ENCODE peak calls at places on chromosomes 6 and 20, in four cellular contexts. L is HL-60, G is K562, B is GM12878. X is an unnamed sample.

GRCh38 chr20:21099653-21100589 is 6.2 kb downstream of the LINC00237 start:
- DNase-seq in L (peak), G (peak), B (no peak), X (peak)

GRCh38 chr6:14165091-14165490 is 47.5 kb downstream of the CD83 start:
- DNase-seq in L (no peak), G (no peak), B (no peak), X (no peak)

GRCh38 chr6:43702522-43703440 is 15.2 kb upstream of the MRPS18A start:
- DNase-seq in L (no peak), G (peak), B (no peak), X (no peak)

GRCh38 chr6:30935018-30935417 is 3.0 kb upstream of the SFTA2 start:
- DNase-seq in L (no peak), G (peak), B (no peak), X (no peak)

GRCh38 chr6:113600556-113601339 is 256.4 kb upstream of the MARCKS start:
- DNase-seq in L (peak), G (no peak), B (no peak), X (no peak)

GRCh38 chr20:10366898-10367419 is 67.1 kb downstream of the MKKS start:
- DNase-seq in L (no peak), G (no peak), B (no peak), X (no peak)

GRCh38 chr6:158783167-158783450 is 36.1 kb downstream of the EZR start:
- DNase-seq in L (no peak), G (no peak), B (no peak), X (no peak)

GRCh38 chr6:14665827-14666724 is 548.5 kb downstream of the CD83 start:
- DNase-seq in L (peak), G (peak), B (no peak), X (no peak)

GRCh38 chr20:11912664-11913415 is 4.9 kb upstream of the BTBD3 start:
- DNase-seq in L (no peak), G (no peak), B (no peak), X (no peak)

GRCh38 chr6:166903027-166903426 is 53.3 kb downstream of the RNASET2 start:
- DNase-seq in L (no peak), G (no peak), B (no peak), X (no peak)

GRCh38 chr6:166905013-166905412 is 51.3 kb downstream of the RNASET2 start:
- DNase-seq in L (no peak), G (no peak), B (no peak), X (no peak)

GRCh38 chr6:166903500-166903899 is 52.9 kb downstream of the RNASET2 start:
- DNase-seq in L (no peak), G (no peak), B (no peak), X (no peak)

GRCh38 chr6:166905505-166906134 is 50.7 kb downstream of the RNASET2 start:
- DNase-seq in L (no peak), G (no peak), B (no peak), X (no peak)

GRCh38 chr6:166904101-166904746 is 52.1 kb downstream of the RNASET2 start:
- DNase-seq in L (no peak), G (no peak), B (no peak), X (no peak)
- TF ChIP-seq SPI1 in L (no peak), G (no peak), B (no peak), X (no peak)

GRCh38 chr6:57242505-57242904 is 20.4 kb upstream of the RAB23 start:
- DNase-seq in L (no peak), G (no peak), B (no peak), X (no peak)
- TF ChIP-seq SPI1 in L (no peak), G (no peak), B (no peak), X (no peak)

GRCh38 chr20:47737923-47738322 is 47.4 kb downstream of the SULF2 start:
- DNase-seq in L (no peak), G (no peak), B (no peak), X (no peak)

GRCh38 chr20:47734870-47735269 is 50.4 kb downstream of the SULF2 start:
- DNase-seq in L (no peak), G (no peak), B (no peak), X (no peak)

GRCh38 chr20:47733892-47734291 is 51.4 kb downstream of the SULF2 start:
- DNase-seq in L (no peak), G (peak), B (no peak), X (no peak)

GRCh38 chr20:47736570-47737152 is 48.6 kb downstream of the SULF2 start:
- DNase-seq in L (no peak), G (no peak), B (no peak), X (no peak)

DNA sequence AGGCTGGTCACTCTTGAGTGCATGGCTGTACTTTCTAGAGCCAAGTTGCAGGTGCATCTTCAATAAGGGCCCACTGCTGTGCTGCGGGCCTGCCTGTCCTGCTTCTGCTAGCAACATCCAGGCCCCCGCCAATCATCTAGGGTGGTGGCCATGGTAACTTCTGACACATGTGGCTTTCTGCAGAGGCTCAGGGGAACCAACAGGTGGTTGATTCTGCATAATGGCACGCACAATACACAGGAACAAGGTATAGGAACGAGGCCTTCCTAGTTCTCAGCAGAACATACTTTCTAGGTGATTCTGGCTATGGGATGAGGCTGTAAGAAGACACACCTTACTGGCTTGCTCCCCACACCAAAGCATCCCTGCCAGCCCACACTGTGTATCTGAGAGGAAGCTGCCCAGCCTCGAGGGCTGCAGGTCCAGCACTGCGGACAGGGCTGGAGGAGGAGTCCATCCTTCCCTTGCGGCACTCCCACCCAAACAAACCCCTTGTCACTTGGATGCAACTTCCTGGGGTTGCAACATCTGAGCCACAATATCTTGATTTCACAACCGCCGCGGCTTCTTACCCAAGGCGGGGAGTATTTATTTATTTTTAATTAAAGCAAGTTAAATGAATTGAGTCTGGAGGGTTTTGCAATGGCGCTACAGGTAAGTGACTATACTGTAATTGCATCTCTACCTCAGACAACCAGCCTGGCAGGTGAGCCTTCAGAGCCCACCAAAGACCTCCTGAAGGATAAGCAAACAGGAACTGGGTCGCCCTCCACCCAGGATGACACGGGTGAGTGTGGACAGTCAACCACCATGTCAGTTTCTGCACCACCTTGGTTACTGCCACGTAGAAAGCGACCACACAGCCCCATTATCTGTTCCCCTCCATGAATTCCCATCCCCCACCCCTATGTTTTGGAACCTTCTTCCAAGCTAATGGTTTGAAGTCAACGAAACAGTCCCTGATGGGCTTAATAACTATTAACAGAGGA is 49.6 kb downstream of the SULF2 start:
- DNase-seq in L (peak), G (no peak), B (no peak), X (no peak)
- TF ChIP-seq SPI1 in L (peak), G (no peak), B (no peak), X (no peak)

DNA sequence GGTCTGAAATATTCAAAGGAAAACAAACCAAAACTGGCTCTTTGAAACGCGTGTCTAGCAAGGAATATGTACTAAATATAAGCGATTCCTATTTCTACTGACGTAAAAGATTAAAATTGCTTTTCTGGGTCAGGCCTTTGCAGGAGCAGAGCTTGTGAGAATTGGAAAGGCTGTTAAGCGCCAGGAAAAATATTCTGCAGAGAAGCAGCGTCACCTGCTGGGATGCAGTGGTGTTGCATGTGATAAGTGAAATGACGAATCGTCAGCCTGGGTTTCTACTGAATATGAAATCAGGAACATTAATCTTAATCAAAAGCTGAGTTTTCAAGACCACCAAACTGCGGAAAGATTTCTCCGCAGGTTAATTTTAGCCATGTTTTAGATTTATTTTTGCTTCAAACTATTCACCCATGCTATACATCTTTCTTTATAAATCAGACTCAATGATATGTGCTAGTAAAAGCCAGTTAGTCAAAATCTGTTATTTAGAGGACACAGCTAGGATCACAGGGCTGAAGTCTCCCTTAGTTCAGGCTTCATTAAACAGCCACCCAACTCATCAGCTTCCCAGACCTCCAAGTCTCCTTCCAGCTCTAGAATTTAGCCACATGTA is 67.4 kb downstream of the ALDH8A1 start:
- DNase-seq in L (peak), G (peak), B (no peak), X (no peak)
- TF ChIP-seq SPI1 in L (no peak), G (no peak), B (no peak), X (no peak)

GRCh38 chr6:169316651-169317050 is 63.0 kb upstream of the THBS2 start:
- DNase-seq in L (no peak), G (no peak), B (no peak), X (no peak)
- TF ChIP-seq SPI1 in L (no peak), G (no peak), B (no peak), X (no peak)

DNA sequence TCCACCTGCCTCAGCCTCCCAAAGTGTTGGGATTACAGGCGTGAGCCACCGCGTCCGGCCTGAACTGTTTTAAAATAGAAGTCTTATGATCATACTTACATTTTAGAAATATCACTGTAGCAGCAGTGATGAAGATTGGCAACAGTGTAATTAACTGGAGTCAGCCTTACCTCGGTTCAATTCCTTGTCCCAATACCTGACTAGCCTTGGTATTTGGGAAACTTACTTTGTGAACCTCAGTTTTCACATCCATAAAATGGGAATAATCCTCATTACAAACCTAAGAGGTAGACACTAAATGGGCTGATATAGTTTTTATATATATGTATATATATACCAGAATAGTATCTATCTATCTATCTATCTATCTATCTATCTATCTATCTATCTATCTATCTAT is 19.3 kb downstream of the PHF20 start:
- DNase-seq in L (no peak), G (no peak), B (no peak), X (no peak)
- TF ChIP-seq SPI1 in L (no peak), G (no peak), B (no peak), X (no peak)

GRCh38 chr6:130620338-130620781 is 206.8 kb upstream of the SMLR1 start:
- DNase-seq in L (no peak), G (no peak), B (no peak), X (no peak)
- TF ChIP-seq SPI1 in L (no peak), G (no peak), B (no peak), X (no peak)

GRCh38 chr6:16403831-16404230 is 165.4 kb downstream of the GMPR start:
- DNase-seq in L (no peak), G (no peak), B (no peak), X (no peak)
- TF ChIP-seq SPI1 in L (no peak), G (no peak), B (no peak), X (no peak)

GRCh38 chr20:43853174-43853803 is 61.4 kb upstream of the TOX2 start:
- DNase-seq in L (no peak), G (no peak), B (no peak), X (no peak)

GRCh38 chr20:43857127-43857526 is 57.5 kb upstream of the TOX2 start:
- DNase-seq in L (no peak), G (no peak), B (no peak), X (no peak)

GRCh38 chr20:43857932-43858331 is 56.7 kb upstream of the TOX2 start:
- DNase-seq in L (no peak), G (no peak), B (no peak), X (no peak)

GRCh38 chr20:43853918-43854317 is 60.7 kb upstream of the TOX2 start:
- DNase-seq in L (no peak), G (no peak), B (no peak), X (no peak)

GRCh38 chr20:43855803-43856202 is 58.8 kb upstream of the TOX2 start:
- DNase-seq in L (no peak), G (no peak), B (no peak), X (no peak)
- TF ChIP-seq SPI1 in L (no peak), G (no peak), B (no peak), X (no peak)

GRCh38 chr6:111721677-111722219 is 116.1 kb upstream of the TRAF3IP2 start:
- DNase-seq in L (no peak), G (peak), B (no peak), X (peak)
- TF ChIP-seq SPI1 in L (no peak), G (no peak), B (no peak), X (no peak)

X was measured in GM12891.